ENCODE peak calls at places on chromosomes 11 and 22, in ten cellular contexts. N, T, L, W, U, C, M, D, H and S are unnamed samples.

GRCh38 chr11:64514596-64514995 is 76.4 kb upstream of the SLC22A12 start:
- DNase-seq in N (no peak), T (no peak), L (no peak), W (no peak), U (no peak), C (no peak), M (no peak), D (no peak), H (no peak), S (peak)

GRCh38 chr11:65262775-65263174 is 1.0 kb downstream of the POLA2 start:
- DNase-seq in N (no peak), T (no peak), L (no peak), W (no peak), U (no peak), C (peak), M (no peak), D (no peak), H (no peak), S (peak)

GRCh38 chr11:115258216-115258615 is 246.0 kb downstream of the CADM1 start:
- DNase-seq in N (no peak), T (no peak), L (no peak), W (no peak), U (no peak), C (no peak), M (no peak), D (no peak), H (no peak), S (no peak)

GRCh38 chr11:62980133-62980760 is 4.5 kb downstream of the SLC22A6 start:
- DNase-seq in N (no peak), T (no peak), L (no peak), W (peak), U (no peak), C (no peak), M (no peak), D (no peak), H (peak), S (no peak)

GRCh38 chr11:132674161-132674560 is 858.1 kb downstream of the OPCML start:
- DNase-seq in N (no peak), T (no peak), L (no peak), W (no peak), U (no peak), C (no peak), M (no peak), D (no peak), H (no peak), S (no peak)

GRCh38 chr11:64571410-64572091 is 19.5 kb upstream of the SLC22A12 start:
- DNase-seq in N (no peak), T (no peak), L (no peak), W (peak), U (no peak), C (no peak), M (no peak), D (no peak), H (peak), S (no peak)

GRCh38 chr11:19777342-19778102 is 64.9 kb downstream of the NAV2 start:
- DNase-seq in N (peak), T (no peak), L (no peak), W (peak), U (no peak), C (no peak), M (no peak), D (no peak), H (peak), S (no peak)

GRCh38 chr11:116990061-116990473 is 108.2 kb downstream of the SIK3 start:
- DNase-seq in N (no peak), T (no peak), L (no peak), W (peak), U (no peak), C (no peak), M (no peak), D (no peak), H (peak), S (no peak)

GRCh38 chr11:73946798-73947458 is 3.9 kb upstream of the DNAJB13 start:
- DNase-seq in N (no peak), T (no peak), L (no peak), W (no peak), U (no peak), C (no peak), M (peak), D (peak), H (no peak), S (no peak)

GRCh38 chr11:65215441-65216076 is 33.8 kb downstream of the CAPN1 start:
- DNase-seq in N (peak), T (no peak), L (no peak), W (no peak), U (no peak), C (peak), M (no peak), D (no peak), H (no peak), S (peak)

GRCh38 chr11:60985991-60986915 is 14.8 kb downstream of the CD6 start:
- DNase-seq in N (peak), T (peak), L (no peak), W (peak), U (no peak), C (no peak), M (no peak), D (no peak), H (no peak), S (peak)

GRCh38 chr22:19287076-19287724 is 4.3 kb downstream of the CLTCL1 start:
- DNase-seq in N (no peak), T (no peak), L (no peak), W (peak), U (no peak), C (no peak), M (no peak), D (no peak), H (no peak), S (no peak)

GRCh38 chr11:111777094-111778046 is 11.2 kb upstream of the PPP2R1B start:
- DNase-seq in N (no peak), T (peak), L (no peak), W (peak), U (no peak), C (peak), M (peak), D (peak), H (peak), S (peak)

GRCh38 chr11:128411812-128412211 is 175.5 kb downstream of the ETS1 start:
- DNase-seq in N (no peak), T (peak), L (no peak), W (no peak), U (no peak), C (no peak), M (no peak), D (no peak), H (no peak), S (no peak)